ENCODE peak calls at places on chromosomes 16 and 17, in ten cellular contexts. Y, J, K, W, R, N, B, I, X and V are unnamed samples.

GRCh38 chr16:15650019-15650697 is at the start of gene NDE1:
- DNase-seq in Y (peak; percentile 86), J (peak; percentile 91), K (peak; percentile 59), W (peak; percentile 95), R (peak; percentile 95), N (no peak), B (peak; percentile 72), I (peak; percentile 89), X (peak; percentile 97), V (peak; percentile 96)

GRCh38 chr17:6021627-6022026 is 48.6 kb upstream of the WSCD1 start:
- DNase-seq in Y (no peak), J (no peak), K (no peak), W (no peak), R (no peak), N (no peak), B (no peak), I (no peak), X (no peak), V (no peak)

GRCh38 chr17:74211929-74212261 is 1.5 kb upstream of the TTYH2 start:
- DNase-seq in Y (no peak), J (no peak), K (no peak), W (no peak), R (no peak), N (no peak), B (no peak), I (no peak), X (no peak), V (no peak)

GRCh38 chr17:49360796-49361128 is 1.3 kb downstream of the ZNF652 start:
- DNase-seq in Y (no peak), J (peak; percentile 31), K (no peak), W (no peak), R (peak; percentile 62), N (no peak), B (no peak), I (no peak), X (no peak), V (no peak)

GRCh38 chr17:79014158-79014758 is 4.7 kb upstream of the CANT1 start:
- DNase-seq in Y (no peak), J (no peak), K (no peak), W (no peak), R (no peak), N (no peak), B (no peak), I (no peak), X (no peak), V (no peak)

GRCh38 chr16:14559809-14560227 is 70.2 kb downstream of the PARN start:
- DNase-seq in Y (no peak), J (no peak), K (no peak), W (peak; percentile 61), R (no peak), N (no peak), B (no peak), I (peak; percentile 19), X (no peak), V (no peak)

GRCh38 chr17:47239663-47240374 is 13.8 kb upstream of the ITGB3 start:
- DNase-seq in Y (peak; percentile 87), J (no peak), K (peak; percentile 37), W (peak; percentile 78), R (peak; percentile 98), N (peak; percentile 100), B (no peak), I (peak; percentile 32), X (peak; percentile 89), V (peak; percentile 89)

GRCh38 chr16:56551796-56552738 is 12.8 kb upstream of the MT4 start:
- DNase-seq in Y (no peak), J (no peak), K (no peak), W (peak; percentile 45), R (no peak), N (no peak), B (no peak), I (peak; percentile 83), X (no peak), V (peak; percentile 82)

GRCh38 chr16:57621521-57622268 is 6.7 kb upstream of the ADGRG1 start:
- DNase-seq in Y (no peak), J (no peak), K (no peak), W (no peak), R (no peak), N (no peak), B (no peak), I (no peak), X (peak; percentile 50), V (peak; percentile 61)

GRCh38 chr17:76962858-76963257 is 94.7 kb downstream of the MGAT5B start:
- DNase-seq in Y (no peak), J (no peak), K (no peak), W (no peak), R (no peak), N (no peak), B (no peak), I (no peak), X (no peak), V (no peak)

GRCh38 chr17:50129946-50130777 is at the start of gene SAMD14:
- DNase-seq in Y (no peak), J (no peak), K (no peak), W (no peak), R (no peak), N (no peak), B (no peak), I (no peak), X (no peak), V (no peak)

GRCh38 chr17:4739122-4740024 is at the start of the genes CXCL16 and ZMYND15:
- DNase-seq in Y (no peak), J (peak; percentile 72), K (no peak), W (peak; percentile 79), R (peak; percentile 78), N (no peak), B (peak; percentile 67), I (no peak), X (no peak), V (peak; percentile 77)

GRCh38 chr16:86396318-86396882 is 113.9 kb upstream of the FOXF1 start:
- DNase-seq in Y (peak; percentile 69), J (no peak), K (no peak), W (no peak), R (no peak), N (no peak), B (no peak), I (no peak), X (no peak), V (peak; percentile 91)

GRCh38 chr16:89687092-89687940 is 827 bp downstream of the CDK10 start:
- DNase-seq in Y (no peak), J (no peak), K (no peak), W (peak; percentile 83), R (no peak), N (no peak), B (no peak), I (no peak), X (peak; percentile 63), V (no peak)

GRCh38 chr17:47898246-47898645 is 2.2 kb downstream of the SP2 start:
- DNase-seq in Y (no peak), J (no peak), K (no peak), W (no peak), R (no peak), N (no peak), B (no peak), I (no peak), X (no peak), V (no peak)

GRCh38 chr16:49158029-49158642 is 123.5 kb downstream of the CBLN1 start:
- DNase-seq in Y (no peak), J (no peak), K (peak; percentile 4), W (no peak), R (no peak), N (no peak), B (no peak), I (no peak), X (no peak), V (no peak)

GRCh38 chr16:11570796-11571195 is 15.9 kb downstream of the LITAF start:
- DNase-seq in Y (no peak), J (no peak), K (no peak), W (no peak), R (no peak), N (no peak), B (no peak), I (no peak), X (no peak), V (no peak)

GRCh38 chr17:78935419-78936323 is 10.5 kb upstream of the TIMP2 start:
- DNase-seq in Y (peak; percentile 90), J (peak; percentile 90), K (no peak), W (no peak), R (peak; percentile 92), N (peak; percentile 82), B (no peak), I (no peak), X (no peak), V (peak; percentile 95)

GRCh38 chr17:10756604-10757003 is 26.8 kb upstream of the TMEM220 start:
- DNase-seq in Y (no peak), J (no peak), K (no peak), W (no peak), R (no peak), N (no peak), B (no peak), I (no peak), X (no peak), V (no peak)

GRCh38 chr17:49971848-49972485 is 3.0 kb downstream of the DLX4 start:
- DNase-seq in Y (no peak), J (no peak), K (no peak), W (no peak), R (no peak), N (no peak), B (no peak), I (no peak), X (no peak), V (no peak)

GRCh38 chr17:82112181-82112865 is 14.3 kb upstream of the FASN start:
- DNase-seq in Y (no peak), J (no peak), K (no peak), W (peak; percentile 47), R (no peak), N (no peak), B (no peak), I (no peak), X (no peak), V (no peak)

GRCh38 chr16:11383481-11384183 is 38.4 kb downstream of the RMI2 start:
- DNase-seq in Y (no peak), J (no peak), K (no peak), W (peak; percentile 11), R (no peak), N (no peak), B (no peak), I (no peak), X (no peak), V (peak; percentile 54)

GRCh38 chr16:58236831-58237230 is 38.9 kb upstream of the CSNK2A2 start:
- DNase-seq in Y (no peak), J (no peak), K (no peak), W (no peak), R (no peak), N (no peak), B (no peak), I (no peak), X (no peak), V (no peak)

GRCh38 chr17:76240461-76241204 is at the start of gene RNF157:
- DNase-seq in Y (no peak), J (peak; percentile 66), K (no peak), W (peak; percentile 64), R (peak; percentile 76), N (no peak), B (peak; percentile 60), I (peak; percentile 68), X (peak; percentile 87), V (peak; percentile 80)

GRCh38 chr17:41530062-41531048 is 2.2 kb upstream of the KRT19 start:
- DNase-seq in Y (peak; percentile 86), J (peak; percentile 11), K (no peak), W (no peak), R (no peak), N (peak; percentile 65), B (no peak), I (no peak), X (no peak), V (no peak)

GRCh38 chr16:78896280-78896679 is 704.3 kb downstream of the MAF start:
- DNase-seq in Y (no peak), J (no peak), K (no peak), W (no peak), R (no peak), N (no peak), B (no peak), I (no peak), X (no peak), V (no peak)

GRCh38 chr17:16938031-16938430 is 33.9 kb downstream of the TNFRSF13B start:
- DNase-seq in Y (no peak), J (no peak), K (no peak), W (no peak), R (peak; percentile 22), N (no peak), B (no peak), I (no peak), X (peak; percentile 26), V (no peak)

GRCh38 chr16:10504404-10504885 is 76.0 kb downstream of the EMP2 start:
- DNase-seq in Y (no peak), J (no peak), K (no peak), W (no peak), R (no peak), N (no peak), B (no peak), I (no peak), X (no peak), V (no peak)